ENCODE peak calls at places on chromosomes 13 and 19, in six cellular contexts. One of them, this sample, is unnamed.

GRCh38 chr13:92259523-92259922 is 861.1 kb downstream of the GPC5 start:
- DNase-seq in NB4: no peak
- DNase-seq in transverse colon: no peak
- DNase-seq in tibial nerve: no peak
- DNase-seq in heart left ventricle: no peak
- DNase-seq in esophagus muscularis mucosa: no peak
- DNase-seq in this sample: no peak

GRCh38 chr13:110294146-110294545 is 12.8 kb downstream of the COL4A1 start:
- DNase-seq in NB4: no peak
- DNase-seq in transverse colon: no peak
- DNase-seq in tibial nerve: no peak
- DNase-seq in heart left ventricle: peak; percentile 3
- DNase-seq in esophagus muscularis mucosa: no peak
- DNase-seq in this sample: peak; percentile 19

GRCh38 chr13:85565652-85566051 is 233.6 kb downstream of the SLITRK6 start:
- DNase-seq in NB4: no peak
- DNase-seq in transverse colon: no peak
- DNase-seq in tibial nerve: no peak
- DNase-seq in heart left ventricle: no peak
- DNase-seq in esophagus muscularis mucosa: no peak
- DNase-seq in this sample: no peak

GRCh38 chr19:2270157-2270571 is 11.8 kb downstream of the PEAK3 start:
- DNase-seq in NB4: peak; percentile 58
- DNase-seq in transverse colon: peak; percentile 54
- DNase-seq in tibial nerve: peak; percentile 60
- DNase-seq in heart left ventricle: peak; percentile 60
- DNase-seq in esophagus muscularis mucosa: no peak
- DNase-seq in this sample: peak; percentile 67

GRCh38 chr19:13132471-13133166 is 14.6 kb downstream of the NACC1 start:
- DNase-seq in NB4: peak; percentile 76
- DNase-seq in transverse colon: no peak
- DNase-seq in tibial nerve: no peak
- DNase-seq in heart left ventricle: no peak
- DNase-seq in esophagus muscularis mucosa: no peak
- DNase-seq in this sample: no peak

GRCh38 chr13:111025310-111025709 is 89.8 kb upstream of the ARHGEF7 start:
- DNase-seq in NB4: no peak
- DNase-seq in transverse colon: no peak
- DNase-seq in tibial nerve: no peak
- DNase-seq in heart left ventricle: no peak
- DNase-seq in esophagus muscularis mucosa: no peak
- DNase-seq in this sample: no peak

GRCh38 chr19:38667552-38668205 is 20.2 kb downstream of the ACTN4 start:
- DNase-seq in NB4: no peak
- DNase-seq in transverse colon: no peak
- DNase-seq in tibial nerve: no peak
- DNase-seq in heart left ventricle: no peak
- DNase-seq in esophagus muscularis mucosa: no peak
- DNase-seq in this sample: no peak

GRCh38 chr13:45381196-45381595 is 37.0 kb downstream of the SLC25A30 start:
- DNase-seq in NB4: no peak
- DNase-seq in transverse colon: no peak
- DNase-seq in tibial nerve: no peak
- DNase-seq in heart left ventricle: no peak
- DNase-seq in esophagus muscularis mucosa: no peak
- DNase-seq in this sample: no peak

GRCh38 chr13:75946746-75947397 is 310.7 kb downstream of the LMO7 start:
- DNase-seq in NB4: no peak
- DNase-seq in transverse colon: no peak
- DNase-seq in tibial nerve: no peak
- DNase-seq in heart left ventricle: no peak
- DNase-seq in esophagus muscularis mucosa: no peak
- DNase-seq in this sample: no peak

GRCh38 chr19:34172661-34173144 is 399 bp downstream of the LSM14A start:
- DNase-seq in NB4: no peak
- DNase-seq in transverse colon: peak; percentile 23
- DNase-seq in tibial nerve: no peak
- DNase-seq in heart left ventricle: no peak
- DNase-seq in esophagus muscularis mucosa: no peak
- DNase-seq in this sample: no peak

GRCh38 chr19:19628499-19629134 is 597 bp upstream of the LPAR2 start:
- DNase-seq in NB4: peak; percentile 93
- DNase-seq in transverse colon: peak; percentile 69
- DNase-seq in tibial nerve: no peak
- DNase-seq in heart left ventricle: no peak
- DNase-seq in esophagus muscularis mucosa: no peak
- DNase-seq in this sample: peak; percentile 72

GRCh38 chr13:71056581-71056980 is 810.4 kb downstream of the DACH1 start:
- DNase-seq in NB4: no peak
- DNase-seq in transverse colon: no peak
- DNase-seq in tibial nerve: no peak
- DNase-seq in heart left ventricle: no peak
- DNase-seq in esophagus muscularis mucosa: no peak
- DNase-seq in this sample: no peak

GRCh38 chr13:79723462-79724116 is 242.6 kb downstream of the NDFIP2 start:
- DNase-seq in NB4: no peak
- DNase-seq in transverse colon: no peak
- DNase-seq in tibial nerve: no peak
- DNase-seq in heart left ventricle: peak; percentile 21
- DNase-seq in esophagus muscularis mucosa: no peak
- DNase-seq in this sample: no peak

GRCh38 chr13:37058801-37059135 is 720 bp downstream of the SUPT20H start:
- DNase-seq in NB4: peak; percentile 54
- DNase-seq in transverse colon: no peak
- DNase-seq in tibial nerve: no peak
- DNase-seq in heart left ventricle: no peak
- DNase-seq in esophagus muscularis mucosa: no peak
- DNase-seq in this sample: no peak

GRCh38 chr13:64850017-64850416 is 2380.1 kb downstream of the PCDH9 start:
- DNase-seq in NB4: no peak
- DNase-seq in transverse colon: no peak
- DNase-seq in tibial nerve: no peak
- DNase-seq in heart left ventricle: no peak
- DNase-seq in esophagus muscularis mucosa: no peak
- DNase-seq in this sample: no peak

GRCh38 chr13:66780814-66781213 is 449.3 kb downstream of the PCDH9 start:
- DNase-seq in NB4: no peak
- DNase-seq in transverse colon: no peak
- DNase-seq in tibial nerve: no peak
- DNase-seq in heart left ventricle: no peak
- DNase-seq in esophagus muscularis mucosa: no peak
- DNase-seq in this sample: no peak
- TF ChIP-seq POLR2A in NB4: no peak
- TF ChIP-seq POLR2A in transverse colon: no peak
- TF ChIP-seq POLR2A in tibial nerve: no peak
- TF ChIP-seq POLR2A in heart left ventricle: no peak
- TF ChIP-seq POLR2A in esophagus muscularis mucosa: no peak
- TF ChIP-seq POLR2A in this sample: no peak

GRCh38 chr19:47660435-47660832 is 51.5 kb downstream of the BICRA start:
- DNase-seq in NB4: no peak
- DNase-seq in transverse colon: peak; percentile 57
- DNase-seq in tibial nerve: no peak
- DNase-seq in heart left ventricle: no peak
- DNase-seq in esophagus muscularis mucosa: no peak
- DNase-seq in this sample: peak; percentile 85

GRCh38 chr19:47658431-47659383 is 49.8 kb downstream of the BICRA start:
- DNase-seq in NB4: no peak
- DNase-seq in transverse colon: peak; percentile 65
- DNase-seq in tibial nerve: no peak
- DNase-seq in heart left ventricle: no peak
- DNase-seq in esophagus muscularis mucosa: no peak
- DNase-seq in this sample: peak; percentile 64

GRCh38 chr19:47663435-47663910 is 49.7 kb upstream of the EHD2 start:
- DNase-seq in NB4: peak; percentile 65
- DNase-seq in transverse colon: no peak
- DNase-seq in tibial nerve: no peak
- DNase-seq in heart left ventricle: no peak
- DNase-seq in esophagus muscularis mucosa: no peak
- DNase-seq in this sample: no peak

GRCh38 chr19:47661571-47661970 is 51.7 kb upstream of the EHD2 start:
- DNase-seq in NB4: peak; percentile 49
- DNase-seq in transverse colon: no peak
- DNase-seq in tibial nerve: no peak
- DNase-seq in heart left ventricle: no peak
- DNase-seq in esophagus muscularis mucosa: no peak
- DNase-seq in this sample: no peak

GRCh38 chr19:47661161-47661560 is 52.1 kb upstream of the EHD2 start:
- DNase-seq in NB4: no peak
- DNase-seq in transverse colon: no peak
- DNase-seq in tibial nerve: no peak
- DNase-seq in heart left ventricle: no peak
- DNase-seq in esophagus muscularis mucosa: no peak
- DNase-seq in this sample: no peak
- TF ChIP-seq POLR2A in NB4: no peak
- TF ChIP-seq POLR2A in transverse colon: no peak
- TF ChIP-seq POLR2A in tibial nerve: no peak
- TF ChIP-seq POLR2A in heart left ventricle: no peak
- TF ChIP-seq POLR2A in esophagus muscularis mucosa: no peak
- TF ChIP-seq POLR2A in this sample: no peak

GRCh38 chr19:3785464-3785937 is 680 bp downstream of the MATK start:
- DNase-seq in NB4: peak; percentile 70
- DNase-seq in transverse colon: no peak
- DNase-seq in tibial nerve: no peak
- DNase-seq in heart left ventricle: no peak
- DNase-seq in esophagus muscularis mucosa: no peak
- DNase-seq in this sample: no peak
- TF ChIP-seq POLR2A in NB4: peak; percentile 19
- TF ChIP-seq POLR2A in transverse colon: no peak
- TF ChIP-seq POLR2A in tibial nerve: no peak
- TF ChIP-seq POLR2A in heart left ventricle: no peak
- TF ChIP-seq POLR2A in esophagus muscularis mucosa: no peak
- TF ChIP-seq POLR2A in this sample: no peak

GRCh38 chr19:57599761-57600383 is at the start of gene ZNF530:
- DNase-seq in NB4: peak; percentile 88
- DNase-seq in transverse colon: peak; percentile 94
- DNase-seq in tibial nerve: peak; percentile 95
- DNase-seq in heart left ventricle: peak; percentile 96
- DNase-seq in esophagus muscularis mucosa: peak; percentile 98
- DNase-seq in this sample: peak; percentile 92
- TF ChIP-seq POLR2A in NB4: peak; percentile 34
- TF ChIP-seq POLR2A in transverse colon: no peak
- TF ChIP-seq POLR2A in tibial nerve: no peak
- TF ChIP-seq POLR2A in heart left ventricle: peak; percentile 5
- TF ChIP-seq POLR2A in esophagus muscularis mucosa: no peak
- TF ChIP-seq POLR2A in this sample: no peak

DNA sequence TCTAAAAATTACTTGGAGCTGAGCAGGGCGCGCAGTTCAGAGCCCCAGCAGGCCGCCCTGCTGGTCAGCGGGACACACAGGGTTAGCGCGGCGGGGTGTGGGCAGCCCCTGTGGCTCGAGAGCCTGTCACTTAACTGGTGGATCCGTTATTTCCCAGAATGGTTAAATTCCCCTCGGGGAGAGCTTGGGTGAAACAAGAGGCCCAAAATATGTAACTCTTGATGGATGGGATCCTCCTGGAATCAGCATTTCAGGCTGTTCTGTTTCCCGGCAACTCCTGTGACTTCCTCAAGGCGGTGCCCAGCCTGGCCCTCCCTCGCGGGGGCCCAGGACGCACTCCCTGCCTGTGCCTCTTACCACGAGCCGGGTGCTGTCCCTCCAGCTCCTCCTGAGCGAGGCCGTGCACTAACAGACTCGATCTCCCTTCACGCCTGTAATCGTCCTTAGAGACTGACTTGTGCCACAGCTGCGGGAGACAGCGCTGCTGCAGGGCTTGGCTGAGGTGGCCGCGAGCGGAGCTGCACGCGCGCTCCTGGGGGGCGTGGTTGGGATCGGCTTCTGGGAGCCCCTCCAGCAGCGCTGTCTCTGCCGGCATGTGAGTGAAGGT is 9.7 kb downstream of the PTBP1 start:
- DNase-seq in NB4: no peak
- DNase-seq in transverse colon: no peak
- DNase-seq in tibial nerve: no peak
- DNase-seq in heart left ventricle: peak; percentile 17
- DNase-seq in esophagus muscularis mucosa: no peak
- DNase-seq in this sample: no peak
- TF ChIP-seq POLR2A in NB4: no peak
- TF ChIP-seq POLR2A in transverse colon: no peak
- TF ChIP-seq POLR2A in tibial nerve: no peak
- TF ChIP-seq POLR2A in heart left ventricle: no peak
- TF ChIP-seq POLR2A in esophagus muscularis mucosa: no peak
- TF ChIP-seq POLR2A in this sample: no peak

GRCh38 chr13:32261567-32261966 is 53.6 kb downstream of the ZAR1L start:
- DNase-seq in NB4: no peak
- DNase-seq in transverse colon: peak; percentile 37
- DNase-seq in tibial nerve: peak; percentile 55
- DNase-seq in heart left ventricle: peak; percentile 88
- DNase-seq in esophagus muscularis mucosa: no peak
- DNase-seq in this sample: no peak
- TF ChIP-seq POLR2A in NB4: no peak
- TF ChIP-seq POLR2A in transverse colon: no peak
- TF ChIP-seq POLR2A in tibial nerve: no peak
- TF ChIP-seq POLR2A in heart left ventricle: peak; percentile 38
- TF ChIP-seq POLR2A in esophagus muscularis mucosa: no peak
- TF ChIP-seq POLR2A in this sample: no peak

GRCh38 chr19:18155095-18156087 is 2.4 kb downstream of the PIK3R2 start:
- DNase-seq in NB4: no peak
- DNase-seq in transverse colon: peak; percentile 59
- DNase-seq in tibial nerve: no peak
- DNase-seq in heart left ventricle: no peak
- DNase-seq in esophagus muscularis mucosa: no peak
- DNase-seq in this sample: no peak
- TF ChIP-seq POLR2A in NB4: no peak
- TF ChIP-seq POLR2A in transverse colon: no peak
- TF ChIP-seq POLR2A in tibial nerve: no peak
- TF ChIP-seq POLR2A in heart left ventricle: no peak
- TF ChIP-seq POLR2A in esophagus muscularis mucosa: no peak
- TF ChIP-seq POLR2A in this sample: no peak

GRCh38 chr19:55400281-55401087 is 7.1 kb downstream of the UBE2S start:
- DNase-seq in NB4: no peak
- DNase-seq in transverse colon: no peak
- DNase-seq in tibial nerve: no peak
- DNase-seq in heart left ventricle: no peak
- DNase-seq in esophagus muscularis mucosa: no peak
- DNase-seq in this sample: no peak
- TF ChIP-seq POLR2A in NB4: no peak
- TF ChIP-seq POLR2A in transverse colon: no peak
- TF ChIP-seq POLR2A in tibial nerve: no peak
- TF ChIP-seq POLR2A in heart left ventricle: no peak
- TF ChIP-seq POLR2A in esophagus muscularis mucosa: no peak
- TF ChIP-seq POLR2A in this sample: no peak

GRCh38 chr13:113437408-113438010 is 15.8 kb downstream of the ADPRHL1 start:
- DNase-seq in NB4: no peak
- DNase-seq in transverse colon: no peak
- DNase-seq in tibial nerve: no peak
- DNase-seq in heart left ventricle: no peak
- DNase-seq in esophagus muscularis mucosa: no peak
- DNase-seq in this sample: no peak
- TF ChIP-seq POLR2A in NB4: no peak
- TF ChIP-seq POLR2A in transverse colon: no peak
- TF ChIP-seq POLR2A in tibial nerve: no peak
- TF ChIP-seq POLR2A in heart left ventricle: no peak
- TF ChIP-seq POLR2A in esophagus muscularis mucosa: no peak
- TF ChIP-seq POLR2A in this sample: no peak

This sample was measured in Peyer's patch.